ENCODE peak calls at places on chromosomes 6 and 20, in seven cellular contexts. O is mucosa of descending colon, T is non-pigmented ciliary epithelial cell, G is globus pallidus, R is ACHN, V is NCI-H1930, Q is cardiac muscle cell. X is an unnamed sample.

GRCh38 chr6:15508363-15509330 is 154.2 kb downstream of the DTNBP1 start:
- DNase-seq in O (no peak), T (no peak), G (no peak), R (no peak), V (no peak), Q (no peak), X (no peak)

GRCh38 chr6:170244721-170245201 is 46.1 kb downstream of the DLL1 start:
- DNase-seq in O (no peak), T (no peak), G (peak; percentile 73), R (no peak), V (no peak), Q (no peak), X (no peak)

GRCh38 chr6:22838346-22838745 is 269.0 kb downstream of the HDGFL1 start:
- DNase-seq in O (no peak), T (no peak), G (no peak), R (peak; percentile 24), V (no peak), Q (peak; percentile 15), X (no peak)

GRCh38 chr20:38706482-38706881 is 17.8 kb upstream of the SLC32A1 start:
- DNase-seq in O (no peak), T (no peak), G (no peak), R (no peak), V (no peak), Q (no peak), X (no peak)

GRCh38 chr6:33213166-33213988 is 5.1 kb downstream of the RING1 start:
- DNase-seq in O (no peak), T (no peak), G (no peak), R (no peak), V (no peak), Q (peak; percentile 50), X (no peak)

GRCh38 chr6:37704066-37704465 is 6.4 kb upstream of the MDGA1 start:
- DNase-seq in O (no peak), T (no peak), G (no peak), R (no peak), V (no peak), Q (no peak), X (no peak)

GRCh38 chr6:170429457-170429856 is 122.9 kb downstream of the FAM120B start:
- DNase-seq in O (no peak), T (no peak), G (no peak), R (no peak), V (no peak), Q (peak; percentile 72), X (no peak)

GRCh38 chr6:52995913-52996685 is 1.0 kb upstream of the GSTA4 start:
- DNase-seq in O (peak; percentile 56), T (peak; percentile 73), G (peak; percentile 77), R (peak; percentile 72), V (no peak), Q (peak; percentile 87), X (no peak)

GRCh38 chr20:58389324-58389967 is 417 bp downstream of the VAPB start:
- DNase-seq in O (peak; percentile 71), T (no peak), G (no peak), R (peak; percentile 40), V (no peak), Q (peak; percentile 43), X (no peak)

GRCh38 chr6:107186047-107186446 is 70.7 kb upstream of the BEND3 start:
- DNase-seq in O (no peak), T (no peak), G (no peak), R (no peak), V (no peak), Q (no peak), X (no peak)

GRCh38 chr6:36674942-36675341 is 3.6 kb upstream of the CDKN1A start:
- DNase-seq in O (no peak), T (no peak), G (no peak), R (no peak), V (no peak), Q (no peak), X (no peak)

GRCh38 chr6:87244380-87244779 is 78.0 kb upstream of the SMIM8 start:
- DNase-seq in O (no peak), T (no peak), G (no peak), R (no peak), V (no peak), Q (peak; percentile 21), X (no peak)

GRCh38 chr6:145801021-145801420 is 13.6 kb downstream of the FBXO30 start:
- DNase-seq in O (no peak), T (no peak), G (no peak), R (no peak), V (no peak), Q (no peak), X (no peak)

GRCh38 chr6:159719287-159719686 is 8.0 kb upstream of the WTAP start:
- DNase-seq in O (no peak), T (no peak), G (no peak), R (no peak), V (no peak), Q (no peak), X (no peak)

GRCh38 chr20:9079038-9079731 is 10.3 kb downstream of the PLCB4 start:
- DNase-seq in O (no peak), T (no peak), G (no peak), R (no peak), V (peak; percentile 17), Q (no peak), X (no peak)

GRCh38 chr6:89357390-89357789 is 4.9 kb upstream of the UBE2J1 start:
- DNase-seq in O (no peak), T (no peak), G (no peak), R (no peak), V (no peak), Q (no peak), X (no peak)

GRCh38 chr6:112939543-112939942 is 592.4 kb downstream of the RFPL4B start:
- DNase-seq in O (no peak), T (no peak), G (peak; percentile 9), R (no peak), V (peak; percentile 6), Q (peak; percentile 52), X (no peak)

GRCh38 chr20:6388666-6389197 is 265.9 kb upstream of the FERMT1 start:
- DNase-seq in O (no peak), T (no peak), G (no peak), R (no peak), V (no peak), Q (peak; percentile 38), X (no peak)

GRCh38 chr6:84773133-84773430 is 8.7 kb upstream of the TBX18 start:
- DNase-seq in O (no peak), T (no peak), G (no peak), R (no peak), V (peak; percentile 7), Q (no peak), X (no peak)

GRCh38 chr6:35677456-35677855 is 11.3 kb downstream of the FKBP5 start:
- DNase-seq in O (no peak), T (no peak), G (no peak), R (no peak), V (no peak), Q (no peak), X (no peak)

GRCh38 chr6:82057846-82058554 is 189.5 kb downstream of the IBTK start:
- DNase-seq in O (no peak), T (no peak), G (peak; percentile 38), R (no peak), V (no peak), Q (peak; percentile 79), X (no peak)

GRCh38 chr6:156998824-156999330 is 221.7 kb downstream of the ARID1B start:
- DNase-seq in O (no peak), T (no peak), G (no peak), R (no peak), V (no peak), Q (no peak), X (no peak)

GRCh38 chr20:6079011-6079410 is 25.2 kb upstream of the LRRN4 start:
- DNase-seq in O (no peak), T (no peak), G (no peak), R (no peak), V (no peak), Q (no peak), X (no peak)

GRCh38 chr20:17762243-17762872 is 62.6 kb downstream of the BANF2 start:
- DNase-seq in O (no peak), T (no peak), G (no peak), R (no peak), V (no peak), Q (no peak), X (no peak)